ENCODE peak calls at places on chromosomes 6 and 20, in ten cellular contexts. B is stimulated activated CD8-positive, alpha-beta memory T cell treated with anti-CD3 and anti-CD28 coated beads, Interleukin-2, amount 100 ng/mL, for 1 hour; G is GM06990; M is effector memory CD4-positive, alpha-beta T cell; O is fibroblast of the conjunctiva; Y is AG04449; X is activated naive CD4-positive, alpha-beta T cell treated with anti-CD3 and anti-CD28 coated beads, Interleukin-2, amount 50 U/mL, for 72 hours; V is EH; Z is neural crest cell; K is LoVo. S is an unnamed sample.

GRCh38 chr6:48318670-48319069 is 207.7 kb upstream of the PTCHD4 start:
- DNase-seq in V (peak; percentile 37), O (no peak), K (no peak), B (no peak), Z (no peak), Y (no peak), G (no peak), M (no peak), X (no peak), S (no peak)

GRCh38 chr20:41300906-41301305 is 16.6 kb downstream of the ZHX3 start:
- DNase-seq in Z (no peak), O (no peak), V (no peak), Y (no peak), G (no peak), X (no peak), K (no peak), M (no peak), B (no peak), S (no peak)

GRCh38 chr6:26502169-26502568 is 2.1 kb downstream of the BTN1A1 start:
- DNase-seq in Y (no peak), M (no peak), Z (no peak), V (no peak), K (no peak), X (no peak), B (no peak), O (no peak), G (peak; percentile 24), S (no peak)

GRCh38 chr20:58483470-58483869 is 31.7 kb downstream of the APCDD1L start:
- DNase-seq in G (no peak), O (no peak), B (no peak), K (no peak), M (no peak), Z (no peak), V (no peak), X (no peak), Y (no peak), S (no peak)

GRCh38 chr6:69421986-69422385 is 374.8 kb downstream of the LMBRD1 start:
- DNase-seq in X (no peak), G (no peak), K (no peak), Y (no peak), Z (no peak), B (no peak), O (no peak), V (no peak), M (no peak), S (no peak)

GRCh38 chr6:43268348-43268685 is 25.0 kb downstream of the TTBK1 start:
- DNase-seq in X (no peak), O (no peak), V (no peak), Y (no peak), B (no peak), K (no peak), M (no peak), G (no peak), Z (no peak), S (no peak)

GRCh38 chr6:14757414-14757813 is 488.5 kb upstream of the JARID2 start:
- DNase-seq in V (no peak), X (no peak), M (no peak), Z (no peak), K (no peak), B (no peak), Y (no peak), O (no peak), G (no peak), S (no peak)

GRCh38 chr20:24368253-24368652 is 101.2 kb upstream of the SYNDIG1 start:
- DNase-seq in V (no peak), O (no peak), X (no peak), Z (no peak), B (no peak), K (no peak), M (no peak), G (no peak), Y (no peak), S (no peak)

GRCh38 chr6:38391909-38392614 is 247.7 kb downstream of the BTBD9 start:
- DNase-seq in G (no peak), Y (no peak), M (no peak), B (no peak), K (no peak), X (no peak), Z (no peak), V (peak; percentile 61), O (no peak), S (no peak)

GRCh38 chr6:168217880-168218537 is 101.6 kb downstream of the DACT2 start:
- DNase-seq in G (no peak), Y (no peak), Z (no peak), K (no peak), V (no peak), X (no peak), B (no peak), O (no peak), M (no peak), S (no peak)

GRCh38 chr6:43077981-43078411 is 1.9 kb downstream of the PTK7 start:
- DNase-seq in X (no peak), G (no peak), Z (no peak), B (no peak), V (peak; percentile 91), O (no peak), Y (no peak), K (no peak), M (no peak), S (no peak)

GRCh38 chr20:63775096-63775978 is 35.8 kb downstream of the SLC2A4RG start:
- DNase-seq in M (no peak), B (no peak), O (no peak), Z (peak; percentile 85), X (no peak), K (no peak), Y (no peak), G (no peak), V (peak; percentile 46), S (no peak)

GRCh38 chr6:26003102-26003694 is 40.6 kb downstream of the TRIM38 start:
- DNase-seq in M (no peak), G (no peak), X (no peak), O (no peak), Y (no peak), B (no peak), K (peak; percentile 51), Z (peak; percentile 66), V (peak; percentile 67), S (peak; percentile 38)

GRCh38 chr20:57102160-57102559 is 164.3 kb downstream of the BMP7 start:
- DNase-seq in B (no peak), V (no peak), G (no peak), O (no peak), X (no peak), M (no peak), Y (no peak), K (no peak), Z (no peak), S (no peak)

GRCh38 chr6:168292911-168293310 is 26.7 kb downstream of the DACT2 start:
- DNase-seq in Z (no peak), G (no peak), O (no peak), V (no peak), Y (no peak), X (no peak), K (no peak), B (no peak), M (no peak), S (no peak)

GRCh38 chr20:63098195-63098810 is 91.5 kb upstream of the BHLHE23 start:
- DNase-seq in Y (no peak), V (no peak), B (no peak), K (no peak), O (no peak), Z (no peak), X (peak; percentile 7), G (no peak), M (no peak), S (no peak)

S was measured in effector CD4-positive, alpha-beta T cell.